ENCODE peak calls at places on chromosome 15, in seven cellular contexts. D is H1, X is HCT116, F is GM12878, H is HepG2, V is SK-N-SH, G is K562. U is an unnamed sample.

GRCh38 chr15:78640840-78641733 is at the start of gene CHRNB4:
- DNase-seq in G (peak), D (peak), X (no peak), F (no peak), V (peak), H (no peak), U (no peak)

GRCh38 chr15:91866371-91866905 is 12.9 kb downstream of the SLCO3A1 start:
- DNase-seq in V (peak), F (no peak), G (no peak), D (no peak), X (no peak), H (no peak), U (no peak)

GRCh38 chr15:55357774-55358173 is 38.8 kb downstream of the PIGB start:
- DNase-seq in V (peak), H (no peak), D (no peak), F (no peak), G (no peak), X (no peak), U (no peak)

GRCh38 chr15:34119291-34119690 is 17.4 kb downstream of the PGBD4 start:
- DNase-seq in H (no peak), F (no peak), X (no peak), V (no peak), D (no peak), G (no peak), U (peak)

GRCh38 chr15:74421302-74422245 is 12.2 kb downstream of the SEMA7A start:
- DNase-seq in G (no peak), D (no peak), H (peak), X (no peak), F (no peak), V (no peak), U (no peak)

GRCh38 chr15:92613841-92614240 is 41.7 kb downstream of the FAM174B start:
- DNase-seq in G (no peak), H (no peak), D (no peak), F (no peak), V (no peak), X (no peak), U (no peak)

GRCh38 chr15:37078000-37078399 is 22.3 kb downstream of the MEIS2 start:
- DNase-seq in G (no peak), D (no peak), F (no peak), V (no peak), H (no peak), X (no peak), U (no peak)

GRCh38 chr15:58549013-58549779 is 117.4 kb downstream of the LIPC start:
- DNase-seq in D (no peak), X (no peak), G (no peak), V (peak), H (no peak), F (no peak), U (no peak)

GRCh38 chr15:65044724-65045481 is at the start of gene SLC51B:
- DNase-seq in D (no peak), X (no peak), H (peak), G (peak), V (no peak), F (no peak), U (no peak)

GRCh38 chr15:43383070-43383469 is 12.2 kb downstream of the TUBGCP4 start:
- DNase-seq in F (no peak), X (no peak), D (no peak), H (no peak), V (no peak), G (no peak), U (no peak)

GRCh38 chr15:62474771-62475124 is 309.7 kb upstream of the C2CD4B start:
- DNase-seq in H (no peak), F (no peak), G (no peak), V (no peak), X (no peak), D (no peak), U (no peak)

GRCh38 chr15:40721716-40722115 is 26.7 kb downstream of the RAD51 start:
- DNase-seq in G (no peak), D (no peak), X (no peak), F (no peak), V (no peak), H (no peak), U (no peak)

GRCh38 chr15:38474155-38474757 is 20.3 kb downstream of the FAM98B start:
- DNase-seq in V (peak), D (no peak), H (peak), G (peak), X (peak), F (peak), U (peak)

GRCh38 chr15:88324241-88325065 is 67.9 kb upstream of the NTRK3 start:
- DNase-seq in G (no peak), F (no peak), D (no peak), X (no peak), V (no peak), H (no peak), U (no peak)

GRCh38 chr15:70852501-70853269 is 1.3 kb downstream of the LARP6 start:
- DNase-seq in F (no peak), D (no peak), G (no peak), X (no peak), V (no peak), H (no peak), U (no peak)

GRCh38 chr15:69789648-69790393 is 307.9 kb downstream of the TLE3 start:
- DNase-seq in V (peak), F (no peak), H (no peak), D (no peak), G (no peak), X (no peak), U (no peak)

GRCh38 chr15:96273317-96274086 is 57.0 kb upstream of the NR2F2 start:
- DNase-seq in V (no peak), F (peak), X (peak), H (no peak), G (peak), D (no peak), U (no peak)

GRCh38 chr15:38563723-38564519 is 693 bp downstream of the RASGRP1 start:
- DNase-seq in F (no peak), V (peak), H (no peak), D (no peak), G (peak), X (peak), U (peak)

GRCh38 chr15:50523736-50524318 is 22.6 kb downstream of the USP50 start:
- DNase-seq in G (no peak), X (no peak), F (no peak), D (no peak), V (no peak), H (no peak), U (no peak)

DNA sequence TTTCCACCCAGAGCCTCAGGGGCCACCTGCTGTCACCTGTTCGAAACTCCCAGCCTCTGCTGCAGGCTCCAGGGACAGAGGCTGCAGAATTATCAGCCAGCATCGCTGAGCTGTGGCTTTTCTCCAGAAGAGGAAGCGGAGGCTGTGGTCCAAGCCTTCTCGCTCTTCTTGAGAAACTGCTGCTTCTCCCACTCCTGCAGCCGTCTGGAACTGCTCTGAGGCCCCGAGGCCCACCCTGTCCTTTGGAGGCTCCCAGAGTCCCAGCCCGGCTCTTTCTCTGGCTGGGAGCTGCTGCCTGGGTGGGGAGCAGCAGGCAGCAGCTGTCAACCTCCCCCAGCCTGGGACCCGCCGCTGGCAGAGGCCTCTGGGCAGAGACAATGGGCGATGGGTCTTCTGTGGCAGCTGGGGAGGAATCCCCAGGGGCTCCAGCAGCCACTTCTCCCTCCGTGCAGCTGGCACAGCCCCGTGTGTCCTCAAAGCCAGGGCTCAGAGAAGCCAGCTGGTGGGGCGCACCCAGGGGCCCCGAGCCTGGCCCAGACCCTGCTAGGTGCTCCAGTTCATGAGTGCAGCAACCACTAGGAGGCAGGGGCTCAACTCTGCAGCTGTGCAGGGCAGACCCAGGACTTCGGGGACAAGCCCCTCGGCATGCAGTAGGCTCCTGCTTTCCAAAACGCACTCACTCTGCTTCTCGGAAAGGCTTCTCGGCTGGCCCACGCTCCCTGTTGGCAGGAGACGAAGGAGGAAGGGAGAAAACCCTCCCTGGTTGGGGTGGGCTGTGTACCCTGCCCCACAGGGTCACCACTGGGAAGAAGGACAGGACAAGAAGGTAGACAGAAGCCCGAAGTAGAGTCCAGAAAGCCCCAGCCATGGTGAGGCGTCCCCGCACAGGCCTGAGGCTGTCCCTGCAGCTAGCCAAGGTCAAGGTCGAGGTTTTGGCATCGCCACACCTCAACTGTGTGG is 49.9 kb upstream of the FURIN start:
- DNase-seq in X (no peak), H (peak), G (peak), F (no peak), V (peak), D (no peak), U (no peak)
- TF ChIP-seq JUND in X (no peak), H (no peak), G (no peak), F (no peak), V (no peak), D (no peak), U (no peak)

DNA sequence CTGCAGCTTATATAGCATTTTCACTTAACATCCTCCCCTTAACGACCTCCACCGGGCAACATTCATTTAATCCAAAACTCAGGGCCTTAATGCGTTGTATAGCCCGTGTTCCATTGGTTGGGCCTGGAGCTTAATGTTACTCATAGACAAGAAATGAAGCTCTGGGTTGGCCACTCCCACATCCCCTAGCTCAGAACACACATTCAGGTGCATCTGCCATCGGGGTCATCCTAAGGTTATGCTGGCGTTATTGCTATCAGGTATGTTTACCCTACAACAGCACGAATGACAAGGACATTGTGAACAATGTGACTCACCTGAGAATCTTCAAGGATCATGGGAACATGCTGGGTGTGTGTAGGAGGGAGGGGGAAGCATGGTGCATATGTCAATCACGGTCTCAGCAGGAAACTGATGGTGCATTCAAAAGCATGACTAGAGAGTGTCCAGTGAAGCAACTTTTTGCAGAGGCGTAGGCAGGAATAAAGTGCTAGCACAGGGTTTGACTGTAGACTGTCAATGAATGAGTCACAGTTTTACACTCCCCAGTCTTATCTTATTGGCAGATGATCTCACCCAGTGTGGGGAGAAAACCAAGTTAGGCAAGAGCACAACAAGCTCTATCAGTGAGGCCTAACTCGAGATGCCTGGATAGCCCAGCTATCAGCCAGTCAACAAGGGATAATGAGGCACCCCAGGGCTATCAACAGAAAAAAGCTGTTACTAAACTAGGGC is 402.1 kb upstream of the MCTP2 start:
- DNase-seq in F (no peak), X (no peak), G (no peak), V (peak), H (no peak), D (no peak), U (no peak)
- TF ChIP-seq JUND in F (no peak), X (no peak), G (no peak), V (no peak), H (no peak), D (no peak), U (no peak)

DNA sequence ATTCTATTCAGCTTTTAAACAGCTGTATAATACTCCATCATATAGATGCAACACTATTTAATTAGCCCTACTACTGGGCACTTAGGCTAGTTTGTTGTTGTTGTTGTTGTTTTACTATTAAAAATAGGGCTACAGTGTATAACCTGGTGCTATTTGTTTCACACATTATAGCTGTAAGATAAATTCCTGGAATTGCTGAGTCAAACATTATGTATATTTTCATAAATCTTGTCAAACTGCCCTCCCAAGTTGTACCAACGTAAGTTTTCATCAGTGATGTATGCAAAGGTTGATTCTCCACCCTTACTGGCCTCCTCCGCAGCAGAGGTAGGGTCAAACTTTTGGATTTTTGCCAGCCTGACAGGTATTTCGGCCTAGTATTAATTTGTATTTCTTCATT is 3.8 kb upstream of the CEMIP start:
- DNase-seq in G (no peak), V (no peak), D (no peak), F (no peak), H (no peak), X (no peak), U (no peak)
- TF ChIP-seq JUND in G (no peak), V (no peak), D (no peak), F (no peak), H (no peak), X (no peak), U (no peak)

GRCh38 chr15:66294932-66295235 is 1.5 kb downstream of the DIS3L start:
- DNase-seq in G (peak), V (no peak), X (no peak), F (no peak), D (no peak), H (no peak), U (no peak)
- TF ChIP-seq JUND in G (no peak), V (no peak), X (no peak), F (no peak), D (no peak), H (no peak), U (no peak)

DNA sequence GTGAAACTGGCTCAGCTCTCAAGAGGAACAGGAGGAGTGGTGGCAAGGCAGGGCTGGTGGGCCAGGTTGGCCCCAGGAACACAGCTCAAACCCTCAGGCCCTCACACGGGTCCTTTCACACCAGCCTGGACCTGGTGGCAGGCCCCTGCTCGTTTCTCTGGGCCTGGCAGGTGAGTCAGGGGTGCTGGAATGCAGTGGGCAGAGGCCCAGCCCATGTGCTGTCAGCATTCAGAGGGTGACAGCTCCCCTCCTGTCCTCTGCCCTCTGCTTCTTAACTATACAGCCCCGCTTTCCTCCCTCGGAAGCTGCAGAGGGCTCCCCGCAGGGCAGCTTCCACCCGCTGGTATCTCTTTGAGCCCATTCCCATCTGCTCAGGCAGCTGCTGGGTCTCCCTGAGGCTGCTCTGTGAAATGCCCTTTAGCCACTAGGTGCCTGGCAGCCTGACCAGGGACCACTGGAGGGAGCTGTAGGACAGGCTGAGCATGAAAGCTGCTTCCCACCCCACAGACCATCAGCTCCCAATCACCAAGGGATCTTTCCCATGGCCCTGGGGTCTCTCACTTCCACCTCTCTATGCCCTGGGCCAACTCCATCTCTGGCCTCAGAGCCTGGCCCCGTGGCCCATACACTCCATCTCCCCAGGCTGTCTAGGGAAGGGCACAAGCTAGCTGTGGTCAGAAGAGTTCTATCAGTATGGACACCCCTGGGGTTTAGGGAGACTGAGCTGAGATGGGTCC is 24.8 kb downstream of the SHF start:
- DNase-seq in H (peak), V (peak), F (peak), X (peak), G (peak), D (peak), U (peak)
- TF ChIP-seq JUND in H (no peak), V (no peak), F (no peak), X (no peak), G (no peak), D (no peak), U (no peak)

GRCh38 chr15:33007295-33007855 is 187.1 kb downstream of the FMN1 start:
- DNase-seq in X (peak), V (no peak), F (no peak), H (no peak), D (no peak), G (peak), U (peak)
- TF ChIP-seq JUND in X (no peak), V (no peak), F (no peak), H (no peak), D (no peak), G (no peak), U (no peak)

GRCh38 chr15:52789601-52790165 is 453 bp downstream of the ONECUT1 start:
- DNase-seq in G (no peak), F (no peak), X (no peak), V (peak), D (no peak), H (no peak), U (no peak)
- TF ChIP-seq JUND in G (no peak), F (no peak), X (no peak), V (no peak), D (no peak), H (no peak), U (no peak)

GRCh38 chr15:59918994-59919951 is 84.8 kb upstream of the FOXB1 start:
- DNase-seq in X (no peak), F (peak), D (no peak), H (no peak), G (no peak), V (no peak), U (no peak)
- TF ChIP-seq JUND in X (no peak), F (peak), D (no peak), H (no peak), G (no peak), V (no peak), U (no peak)

U was measured in T47D.